ENCODE peak calls at places on chromosomes 5 and 9, in seven cellular contexts. H, V, J, K, W, T and L are unnamed samples.

GRCh38 chr9:135440620-135441019 is 39.0 kb upstream of the PPP1R26 start:
- DNase-seq in H (no peak), V (no peak), J (peak; percentile 61), K (no peak), W (no peak), T (no peak), L (no peak)

GRCh38 chr5:149828161-149829011 is 98.3 kb downstream of the PPARGC1B start:
- DNase-seq in H (peak; percentile 91), V (peak; percentile 58), J (peak; percentile 88), K (peak; percentile 89), W (peak; percentile 87), T (peak; percentile 62), L (peak; percentile 89)

GRCh38 chr5:96318569-96319100 is 114.4 kb downstream of the PCSK1 start:
- DNase-seq in H (no peak), V (no peak), J (no peak), K (no peak), W (no peak), T (no peak), L (no peak)

GRCh38 chr5:178213748-178214151 is 9.4 kb downstream of the HNRNPAB start:
- DNase-seq in H (peak; percentile 17), V (no peak), J (no peak), K (no peak), W (peak; percentile 94), T (no peak), L (peak; percentile 21)

GRCh38 chr5:112529525-112529924 is 110.4 kb upstream of the EPB41L4A start:
- DNase-seq in H (no peak), V (no peak), J (peak; percentile 6), K (peak; percentile 28), W (peak; percentile 22), T (peak; percentile 8), L (no peak)

GRCh38 chr9:22976454-22976853 is 529.8 kb downstream of the DMRTA1 start:
- DNase-seq in H (no peak), V (no peak), J (no peak), K (no peak), W (no peak), T (no peak), L (no peak)

GRCh38 chr5:163453705-163454104 is 6.2 kb downstream of the NUDCD2 start:
- DNase-seq in H (no peak), V (no peak), J (no peak), K (no peak), W (no peak), T (no peak), L (no peak)

GRCh38 chr9:133703571-133704399 is 34.4 kb downstream of the SARDH start:
- DNase-seq in H (peak; percentile 67), V (no peak), J (no peak), K (no peak), W (no peak), T (peak; percentile 38), L (no peak)

GRCh38 chr9:121498487-121499176 is 1.0 kb downstream of the GGTA1 start:
- DNase-seq in H (peak; percentile 78), V (no peak), J (no peak), K (peak; percentile 43), W (no peak), T (no peak), L (no peak)

GRCh38 chr5:37005252-37005651 is 128.7 kb downstream of the NIPBL start:
- DNase-seq in H (no peak), V (no peak), J (no peak), K (peak; percentile 36), W (no peak), T (no peak), L (no peak)

GRCh38 chr5:153562189-153562588 is 71.7 kb downstream of the GRIA1 start:
- DNase-seq in H (no peak), V (no peak), J (no peak), K (peak; percentile 72), W (no peak), T (no peak), L (no peak)

GRCh38 chr9:21710792-21711191 is 91.6 kb upstream of the MTAP start:
- DNase-seq in H (no peak), V (no peak), J (no peak), K (peak; percentile 46), W (no peak), T (no peak), L (no peak)

GRCh38 chr9:6049798-6050197 is 34.4 kb upstream of the RANBP6 start:
- DNase-seq in H (no peak), V (no peak), J (no peak), K (peak; percentile 48), W (peak; percentile 40), T (no peak), L (peak; percentile 67)

GRCh38 chr5:58406394-58406793 is 53.5 kb downstream of the PLK2 start:
- DNase-seq in H (no peak), V (no peak), J (no peak), K (no peak), W (no peak), T (no peak), L (no peak)

GRCh38 chr5:172508471-172509404 is 54.4 kb upstream of the SH3PXD2B start:
- DNase-seq in H (peak; percentile 16), V (no peak), J (no peak), K (no peak), W (no peak), T (no peak), L (peak; percentile 9)

GRCh38 chr9:108003551-108003950 is 514.0 kb upstream of the KLF4 start:
- DNase-seq in H (no peak), V (no peak), J (no peak), K (no peak), W (no peak), T (no peak), L (no peak)

GRCh38 chr5:59758566-59758965 is 135.0 kb downstream of the PDE4D start:
- DNase-seq in H (no peak), V (no peak), J (no peak), K (peak; percentile 63), W (peak; percentile 21), T (no peak), L (no peak)

GRCh38 chr9:115121140-115121710 is 3.3 kb upstream of the TNC start:
- DNase-seq in H (no peak), V (no peak), J (no peak), K (peak; percentile 82), W (no peak), T (no peak), L (no peak)

GRCh38 chr9:88387035-88387732 is 1.1 kb upstream of the SPIN1 start:
- DNase-seq in H (peak; percentile 84), V (no peak), J (no peak), K (peak; percentile 69), W (peak; percentile 82), T (peak; percentile 25), L (no peak)

GRCh38 chr9:82443312-82443711 is 454.7 kb downstream of the SPATA31D1 start:
- DNase-seq in H (no peak), V (no peak), J (no peak), K (no peak), W (no peak), T (no peak), L (no peak)

GRCh38 chr9:130842547-130842946 is 7.5 kb downstream of the ABL1 start:
- DNase-seq in H (no peak), V (no peak), J (no peak), K (no peak), W (no peak), T (no peak), L (no peak)

GRCh38 chr9:6645153-6646027 is at the start of gene GLDC:
- DNase-seq in H (peak; percentile 79), V (no peak), J (peak; percentile 75), K (peak; percentile 31), W (peak; percentile 69), T (peak; percentile 90), L (peak; percentile 42)

GRCh38 chr9:132472599-132472998 is 62.6 kb downstream of the CFAP77 start:
- DNase-seq in H (no peak), V (no peak), J (no peak), K (no peak), W (no peak), T (no peak), L (no peak)